ENCODE peak calls at places on chromosomes 11 and 22, in ten cellular contexts. J, Z, S, B, W, G, H, M, A and I are unnamed samples.

GRCh38 chr11:118998822-118999221 is 884 bp downstream of the CENATAC start:
- DNase-seq in Z (no peak), G (no peak), J (no peak), H (peak), S (no peak), A (peak), W (no peak), B (peak), M (no peak), I (no peak)

GRCh38 chr22:33126881-33127280 is 68.7 kb upstream of the SYN3 start:
- DNase-seq in Z (no peak), G (no peak), W (no peak), J (no peak), S (peak), M (no peak), A (no peak), H (no peak), B (peak), I (no peak)

GRCh38 chr22:22687638-22688500 is 43.5 kb downstream of the GGTLC2 start:
- DNase-seq in W (no peak), H (peak), G (peak), J (no peak), B (peak), M (no peak), Z (peak), A (no peak), S (no peak), I (no peak)

GRCh38 chr11:113876798-113877672 is 1.7 kb upstream of the USP28 start:
- DNase-seq in M (no peak), B (no peak), S (no peak), G (no peak), A (no peak), W (no peak), J (no peak), H (no peak), Z (no peak), I (no peak)

GRCh38 chr11:67022961-67023956 is at the start of gene SYT12:
- DNase-seq in J (no peak), Z (peak), M (no peak), A (no peak), B (no peak), H (no peak), S (peak), W (no peak), G (peak), I (no peak)

GRCh38 chr11:123166095-123166559 is 28.9 kb downstream of the CLMP start:
- DNase-seq in H (peak), A (peak), J (peak), B (peak), M (peak), W (no peak), G (no peak), Z (peak), S (peak), I (peak)

GRCh38 chr11:63635762-63636465 is 21.7 kb upstream of the PLAAT3 start:
- DNase-seq in A (no peak), B (peak), S (peak), J (no peak), W (peak), H (peak), G (peak), Z (peak), M (peak), I (peak)

GRCh38 chr11:125887373-125888324 is at the start of gene HYLS1:
- DNase-seq in Z (peak), M (peak), A (peak), H (peak), J (peak), B (peak), S (peak), G (peak), W (peak), I (peak)

GRCh38 chr22:23199159-23199558 is 18.9 kb downstream of the BCR start:
- DNase-seq in A (no peak), G (no peak), S (no peak), H (no peak), J (no peak), B (no peak), Z (no peak), M (no peak), W (no peak), I (no peak)

GRCh38 chr22:41940853-41941765 is 5.8 kb downstream of the CENPM start:
- DNase-seq in A (peak), M (peak), Z (peak), G (peak), W (peak), S (peak), J (peak), B (peak), H (peak), I (peak)

GRCh38 chr22:36599771-36600170 is 70.8 kb upstream of the EIF3D start:
- DNase-seq in W (no peak), J (peak), S (no peak), B (no peak), H (no peak), A (no peak), M (no peak), G (no peak), Z (no peak), I (no peak)

GRCh38 chr11:72634472-72635095 is 39.6 kb downstream of the PDE2A start:
- DNase-seq in S (no peak), A (no peak), Z (no peak), W (no peak), M (peak), B (no peak), J (no peak), G (no peak), H (no peak), I (no peak)

GRCh38 chr22:25085930-25086901 is 113.4 kb upstream of the CRYBB3 start:
- DNase-seq in B (peak), H (no peak), G (no peak), A (no peak), Z (no peak), S (no peak), M (peak), W (no peak), J (no peak), I (no peak)

GRCh38 chr11:110524227-110524626 is 94.5 kb downstream of the FDX1 start:
- DNase-seq in M (no peak), H (peak), G (no peak), S (no peak), B (peak), A (peak), J (no peak), Z (no peak), W (no peak), I (no peak)

GRCh38 chr11:101867951-101868350 is 46.9 kb upstream of the CEP126 start:
- DNase-seq in A (no peak), W (no peak), Z (no peak), H (no peak), J (no peak), G (no peak), M (no peak), S (no peak), B (no peak), I (no peak)

GRCh38 chr11:36222755-36223635 is 66.2 kb downstream of the COMMD9 start:
- DNase-seq in W (no peak), H (no peak), J (no peak), G (no peak), B (no peak), Z (no peak), A (no peak), S (no peak), M (peak), I (no peak)

GRCh38 chr11:83612891-83613766 is 327.0 kb upstream of the CCDC90B start:
- DNase-seq in G (no peak), Z (no peak), M (no peak), B (no peak), H (no peak), W (no peak), A (no peak), S (no peak), J (no peak), I (no peak)